ENCODE peak calls at places on chromosomes 6 and 20, in four cellular contexts. K is GM06990, D is adrenal gland, O is GM10248. Y is an unnamed sample.

GRCh38 chr6:71349976-71350615 is 61.5 kb downstream of the OGFRL1 start:
- DNase-seq in K (no peak), D (peak; percentile 52), O (no peak), Y (no peak)

GRCh38 chr6:5471637-5472430 is 210.5 kb downstream of the FARS2 start:
- DNase-seq in D (no peak), O (no peak), K (no peak), Y (no peak)

GRCh38 chr6:163438940-163439335 is 24.4 kb downstream of the QKI start:
- DNase-seq in K (no peak), D (peak; percentile 40), O (no peak), Y (no peak)

GRCh38 chr20:1663917-1664316 is 6.3 kb upstream of the SIRPG start:
- DNase-seq in K (no peak), O (no peak), D (no peak), Y (no peak)

GRCh38 chr20:2700913-2701620 is 8.5 kb downstream of the EBF4 start:
- DNase-seq in O (no peak), D (no peak), K (no peak), Y (no peak)

GRCh38 chr6:125301435-125302391 is at the start of gene HDDC2:
- DNase-seq in K (peak; percentile 82), O (peak; percentile 78), D (peak; percentile 78), Y (peak; percentile 75)

GRCh38 chr6:68575765-68576439 is 59.2 kb upstream of the ADGRB3 start:
- DNase-seq in O (no peak), K (no peak), D (peak; percentile 2), Y (no peak)

GRCh38 chr6:3517350-3517749 is 60.5 kb upstream of the SLC22A23 start:
- DNase-seq in K (no peak), O (no peak), D (peak; percentile 22), Y (no peak)

GRCh38 chr6:116180375-116180774 is 54.4 kb upstream of the COL10A1 start:
- DNase-seq in D (no peak), K (no peak), O (no peak), Y (no peak)

DNA sequence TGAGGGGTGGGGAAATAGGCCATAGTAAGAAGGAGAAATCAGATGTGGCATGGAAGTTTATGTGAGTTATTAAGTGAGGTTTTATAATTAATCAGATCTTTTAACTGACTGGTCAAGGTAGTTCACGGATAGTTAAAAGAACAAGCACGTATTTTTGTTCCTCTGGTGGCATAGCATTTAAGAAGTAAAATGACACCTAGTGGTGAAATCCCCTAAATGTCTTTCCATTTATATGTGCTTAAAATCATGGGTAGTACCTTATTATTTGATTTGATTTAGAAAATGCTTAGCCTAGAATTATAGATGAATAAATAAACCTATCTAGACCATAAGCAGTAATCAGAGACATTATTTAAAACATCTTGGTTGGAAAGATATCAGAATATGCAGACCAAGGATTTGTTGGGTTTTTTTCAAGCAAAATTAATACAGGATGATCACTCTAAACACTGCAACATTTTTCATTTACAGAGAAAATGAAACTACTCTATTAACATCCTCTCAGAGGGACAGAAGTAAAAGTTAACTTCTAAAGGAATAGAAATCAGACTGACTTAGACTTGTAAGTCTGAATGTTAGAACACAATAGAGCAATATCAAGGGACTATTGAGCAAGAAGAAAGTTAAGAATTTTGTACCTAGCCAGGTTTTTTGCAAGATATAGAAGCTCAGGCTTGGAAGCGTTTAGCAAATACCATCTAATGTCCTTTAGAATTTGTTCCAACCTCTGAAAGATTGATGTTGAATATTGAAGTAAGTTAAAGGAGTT is 81.1 kb downstream of the STXBP5 start:
- DNase-seq in K (no peak), O (peak; percentile 21), D (no peak), Y (peak; percentile 34)
- TF ChIP-seq CTCF in K (peak; percentile 34), O (peak; percentile 34), D (peak; percentile 37), Y (peak; percentile 42)

DNA sequence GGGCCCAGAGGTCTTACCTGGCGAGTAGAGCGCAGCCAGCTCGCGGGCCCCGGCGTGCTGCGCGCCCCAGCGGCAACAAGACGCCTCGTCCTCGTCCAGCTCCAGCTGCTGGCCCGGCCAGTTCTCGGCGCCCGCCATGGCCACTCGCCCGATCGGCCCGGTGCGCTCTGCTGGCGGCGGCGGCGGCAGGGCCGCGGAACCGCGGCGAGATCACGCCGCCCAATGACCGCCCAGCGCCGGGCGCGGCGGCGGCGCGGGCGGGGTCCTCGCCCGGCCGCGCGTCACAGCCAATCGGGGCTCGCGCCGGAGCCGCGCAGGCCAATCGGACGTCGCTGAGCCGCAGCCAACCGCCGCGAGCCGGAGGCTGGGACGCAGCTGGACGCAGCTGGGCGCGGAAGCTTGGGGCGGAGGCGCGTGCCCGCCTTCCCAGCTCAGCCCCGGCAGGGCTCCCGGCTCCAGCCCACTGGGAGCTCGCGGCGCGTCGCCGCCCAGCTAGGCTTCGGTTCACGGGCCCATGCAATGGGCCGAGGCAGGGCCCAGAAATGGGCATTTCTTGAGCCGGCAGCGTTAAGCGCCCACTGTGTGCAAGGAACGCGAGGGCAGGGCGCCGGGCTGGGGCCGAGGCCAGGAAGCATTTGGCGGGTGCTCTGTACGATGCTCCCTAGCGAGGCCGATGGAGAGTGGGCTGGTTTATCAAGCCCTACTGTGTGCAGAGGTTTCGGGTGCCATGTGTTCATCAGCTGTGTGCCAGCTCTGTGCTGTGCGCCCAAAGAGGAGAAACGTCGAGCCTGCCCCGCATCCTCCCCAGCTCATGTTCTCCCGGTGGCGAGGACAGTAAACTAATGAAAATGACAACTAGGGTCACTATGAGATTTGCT is at the start of gene PEDS1:
- DNase-seq in O (peak; percentile 99), K (peak; percentile 93), D (peak; percentile 92), Y (peak; percentile 99)
- TF ChIP-seq CTCF in O (no peak), K (no peak), D (peak; percentile 34), Y (no peak)

DNA sequence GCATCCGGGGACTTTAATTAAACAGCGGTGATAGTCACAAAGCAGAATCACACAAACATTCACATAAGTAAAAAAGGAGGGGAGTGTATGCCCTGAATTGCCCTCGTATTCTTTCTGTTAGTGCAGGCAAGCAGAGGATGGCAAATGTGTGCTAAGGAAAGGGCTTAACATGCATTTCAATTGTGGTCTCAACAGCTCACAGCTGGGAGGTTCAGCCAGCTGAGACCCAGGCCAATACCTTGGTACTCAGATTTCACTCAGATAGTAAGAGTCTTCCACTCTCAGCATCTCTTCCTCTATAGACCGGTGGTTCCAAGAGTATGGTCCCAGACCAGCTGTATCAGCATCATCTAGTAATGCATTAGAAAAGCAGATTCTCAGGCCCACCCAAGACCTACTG is 215.1 kb downstream of the PHACTR1 start:
- DNase-seq in D (no peak), K (no peak), O (no peak), Y (no peak)
- TF ChIP-seq CTCF in D (no peak), K (no peak), O (no peak), Y (no peak)

DNA sequence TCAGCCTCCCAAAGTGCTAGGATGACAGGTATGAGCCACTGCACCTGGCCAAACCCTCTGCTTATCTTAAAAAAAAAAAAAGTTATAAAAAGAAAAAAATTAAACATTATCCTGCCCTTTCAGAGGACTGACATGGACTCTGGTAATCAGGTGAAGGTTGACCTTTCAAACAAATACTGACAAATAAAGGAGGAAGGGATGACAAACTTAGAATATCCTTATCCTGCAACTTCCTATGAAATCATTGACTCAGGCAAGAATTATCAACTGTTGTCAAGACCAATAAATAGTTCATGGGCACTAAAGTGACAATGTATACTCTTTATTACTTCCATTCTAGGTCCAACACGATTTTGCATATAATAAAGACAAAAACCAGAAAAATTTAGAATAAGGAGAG is 118.0 kb downstream of the KIF16B start:
- DNase-seq in D (no peak), K (no peak), O (no peak), Y (no peak)
- TF ChIP-seq CTCF in D (no peak), K (no peak), O (no peak), Y (no peak)

DNA sequence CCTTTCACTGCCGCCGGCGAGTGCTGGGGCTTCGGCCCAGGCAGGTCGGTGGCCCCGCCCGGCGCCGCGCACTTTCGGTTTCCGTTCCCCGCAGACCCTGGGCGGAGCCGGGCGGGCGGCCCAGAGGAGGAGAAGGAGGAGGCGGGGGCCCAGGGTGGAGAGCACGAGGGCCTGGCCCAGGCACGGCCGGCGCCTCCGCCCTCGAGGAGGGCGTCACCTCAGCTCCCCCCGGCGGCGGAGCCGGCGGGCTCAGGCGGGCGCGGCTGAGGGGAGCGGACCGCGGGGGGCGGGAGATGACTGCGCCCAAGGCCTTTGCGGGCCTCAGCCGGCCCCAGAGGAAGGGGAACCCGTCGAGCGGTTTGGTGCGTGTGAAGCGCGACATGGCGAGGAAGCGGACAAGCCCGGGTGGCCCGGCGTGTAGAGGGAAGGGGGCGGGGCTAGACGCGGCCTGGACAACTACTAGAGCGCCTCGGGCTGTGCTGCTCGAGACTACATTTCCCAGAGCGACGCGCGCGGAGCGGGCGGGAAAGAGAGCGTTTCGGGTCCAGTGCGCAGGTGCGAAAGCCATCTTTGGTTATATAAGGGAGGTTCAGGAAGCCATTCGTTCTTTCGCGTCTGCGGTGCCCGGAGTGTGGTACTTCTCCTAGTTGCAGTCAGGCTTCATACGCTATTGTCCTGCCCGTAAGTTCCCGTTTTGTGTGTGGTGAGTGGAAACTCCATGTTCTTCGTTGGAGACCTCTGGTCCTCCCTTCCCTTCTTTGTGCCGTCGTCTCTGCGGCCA is at the start of gene ZNFX1:
- DNase-seq in D (peak; percentile 100), K (peak; percentile 99), O (peak; percentile 95), Y (peak; percentile 96)
- TF ChIP-seq CTCF in D (peak; percentile 12), K (no peak), O (peak; percentile 18), Y (peak; percentile 24)

DNA sequence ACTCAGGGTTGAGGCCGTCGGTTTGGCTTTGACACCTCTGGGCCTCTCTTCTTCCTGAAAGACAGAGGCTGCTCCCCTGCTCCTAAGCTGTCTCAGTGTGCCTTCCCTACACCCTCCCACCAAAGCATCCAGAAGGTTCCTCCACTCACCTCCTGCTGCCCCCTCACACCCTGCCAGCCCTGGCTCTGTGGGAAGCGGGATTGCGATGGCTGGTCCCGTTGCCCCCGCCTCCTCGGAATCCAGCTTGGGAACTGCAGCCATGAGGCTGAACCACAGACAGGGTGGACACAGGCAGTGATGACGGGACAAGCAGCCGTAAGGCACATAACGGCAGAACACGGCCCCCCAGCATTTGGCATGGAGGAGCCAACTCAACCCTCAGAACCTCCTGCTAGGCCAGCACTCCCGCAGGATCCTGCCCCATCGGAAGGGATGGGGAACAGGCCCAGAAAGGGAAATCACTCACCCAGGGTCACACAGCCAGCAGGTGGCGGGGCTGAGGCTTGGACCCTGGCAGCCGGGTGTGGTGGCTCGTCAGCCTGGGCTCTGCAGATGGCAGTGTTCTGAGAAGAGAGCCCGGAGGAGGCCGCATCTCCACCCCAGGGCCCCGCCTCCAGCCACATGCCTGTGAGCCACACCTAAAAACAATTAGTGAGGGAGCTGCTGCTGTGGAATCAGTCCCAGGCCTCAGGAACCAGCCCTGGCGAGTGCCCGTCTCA is 139.6 kb downstream of the PHACTR3 start:
- DNase-seq in D (no peak), K (peak; percentile 31), O (no peak), Y (no peak)
- TF ChIP-seq CTCF in D (no peak), K (peak; percentile 69), O (no peak), Y (no peak)